ENCODE peak calls at places on chromosomes 6 and 20, in ten cellular contexts. D is IMR-90; A is heart left ventricle; O is A549; S is esophagus squamous epithelium; M is astrocyte; E is heart right ventricle; Y is vagina; H is PC-3; N is CD4-positive, alpha-beta T cell. F is an unnamed sample.
A peak's percentile ranks its signal among the peaks of the same experiment; 100 is the strongest.

GRCh38 chr6:24935753-24936152 is at the start of gene RIPOR2:
- DNase-seq in D (no peak), A (peak; percentile 69), O (peak; percentile 3), S (peak; percentile 14), M (no peak), E (no peak), Y (no peak), H (no peak), N (peak; percentile 77), F (peak; percentile 79)

GRCh38 chr6:37865534-37865933 is 46.0 kb downstream of the ZFAND3 start:
- DNase-seq in D (no peak), A (no peak), O (no peak), S (no peak), M (no peak), E (no peak), Y (no peak), H (no peak), N (no peak), F (no peak)

GRCh38 chr6:25608562-25609174 is 43.3 kb upstream of the SCGN start:
- DNase-seq in D (no peak), A (no peak), O (no peak), S (no peak), M (no peak), E (no peak), Y (no peak), H (no peak), N (no peak), F (no peak)

GRCh38 chr20:63290677-63291472 is 2.1 kb upstream of the COL20A1 start:
- DNase-seq in D (peak; percentile 11), A (peak; percentile 76), O (peak; percentile 51), S (no peak), M (peak; percentile 20), E (no peak), Y (no peak), H (peak; percentile 62), N (peak; percentile 68), F (peak; percentile 72)

GRCh38 chr6:26328265-26328844 is 36.6 kb upstream of the BTN3A2 start:
- DNase-seq in D (no peak), A (no peak), O (peak; percentile 73), S (no peak), M (no peak), E (no peak), Y (no peak), H (no peak), N (no peak), F (no peak)

GRCh38 chr6:139308284-139308916 is 16.6 kb upstream of the TXLNB start:
- DNase-seq in D (peak; percentile 55), A (no peak), O (no peak), S (no peak), M (peak; percentile 46), E (no peak), Y (no peak), H (peak; percentile 13), N (no peak), F (no peak)

GRCh38 chr6:116370328-116370716 is 425 bp upstream of the DSE start:
- DNase-seq in D (no peak), A (no peak), O (peak; percentile 41), S (no peak), M (no peak), E (no peak), Y (peak; percentile 91), H (no peak), N (no peak), F (no peak)

GRCh38 chr6:32082951-32083350 is 26.2 kb downstream of the TNXB start:
- DNase-seq in D (no peak), A (no peak), O (peak; percentile 32), S (no peak), M (peak; percentile 75), E (no peak), Y (peak; percentile 98), H (peak; percentile 96), N (no peak), F (no peak)

GRCh38 chr20:35695245-35695749 is 3.9 kb downstream of the NFS1 start:
- DNase-seq in D (no peak), A (no peak), O (no peak), S (no peak), M (no peak), E (no peak), Y (peak; percentile 20), H (no peak), N (no peak), F (no peak)

DNA sequence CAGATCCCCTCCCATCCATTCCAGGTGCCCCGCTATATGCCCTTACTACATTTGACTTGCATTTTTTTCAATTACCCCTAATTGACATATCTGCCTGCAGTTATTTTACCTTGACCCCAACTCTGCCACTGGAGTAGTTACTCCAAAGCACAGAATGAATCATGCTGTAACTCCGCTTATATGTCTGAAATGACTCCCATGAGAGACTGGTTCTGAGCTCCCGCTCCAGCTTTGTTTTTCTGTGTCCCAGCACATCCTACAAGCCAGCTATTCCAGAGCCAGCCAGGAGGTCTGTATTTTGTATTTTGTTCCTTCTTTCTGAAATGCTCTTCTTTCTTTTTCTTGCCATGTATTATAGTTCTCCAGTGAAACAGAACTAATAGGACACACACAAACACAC is 10.9 kb upstream of the NOX3 start:
- DNase-seq in D (no peak), A (no peak), O (no peak), S (no peak), M (no peak), E (no peak), Y (no peak), H (no peak), N (no peak), F (no peak)
- H3K9me3 ChIP-seq in D (peaks cover 15% of the 10 kb centered on the region), A (peaks cover 28% of the 10 kb centered on the region), O (peaks cover 2% of the 10 kb centered on the region), S (peaks cover 4% of the 10 kb centered on the region), M (peaks cover 9% of the 10 kb centered on the region), E (peaks cover 6% of the 10 kb centered on the region), Y (peaks cover 4% of the 10 kb centered on the region), H (no peaks in the 10 kb centered on the region), N (peaks cover 5% of the 10 kb centered on the region), F (peaks cover 2% of the 10 kb centered on the region)

DNA sequence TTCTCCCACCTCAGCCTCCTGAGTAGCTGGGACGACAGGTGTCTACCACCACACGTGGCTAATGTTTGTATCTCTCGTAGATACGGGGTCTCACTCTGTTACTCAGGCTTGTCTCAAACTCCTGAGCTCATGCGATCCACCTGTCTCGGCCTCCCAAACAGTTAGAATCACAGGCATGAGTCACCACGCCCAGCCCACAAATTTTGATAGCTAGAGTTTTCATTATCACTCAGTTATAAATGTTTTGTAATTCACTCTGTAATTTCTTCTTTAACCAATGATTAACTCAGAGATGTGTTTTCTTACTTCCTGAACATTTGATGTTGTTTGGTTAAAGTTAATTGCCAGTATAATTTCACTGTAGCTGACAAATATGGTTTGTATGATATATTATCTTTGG is 249.3 kb downstream of the SMOC2 start:
- DNase-seq in D (no peak), A (no peak), O (no peak), S (no peak), M (no peak), E (no peak), Y (no peak), H (no peak), N (no peak), F (no peak)
- TF ChIP-seq CTCF in D (no peak), A (no peak), O (no peak), S (no peak), M (no peak), E (no peak), Y (no peak), H (no peak), N (no peak), F (no peak)

GRCh38 chr6:22205266-22205665 is 91.6 kb downstream of the PRL start:
- DNase-seq in D (no peak), A (no peak), O (no peak), S (no peak), M (no peak), E (no peak), Y (no peak), H (no peak), N (no peak), F (no peak)

GRCh38 chr6:22204153-22204552 is 92.7 kb downstream of the PRL start:
- DNase-seq in D (no peak), A (no peak), O (no peak), S (no peak), M (no peak), E (no peak), Y (no peak), H (no peak), N (no peak), F (no peak)
- H3K9me3 ChIP-seq in D (no peaks in the 10 kb centered on the region), A (no peaks in the 10 kb centered on the region), O (no peaks in the 10 kb centered on the region), S (no peaks in the 10 kb centered on the region), M (no peaks in the 10 kb centered on the region), E (no peaks in the 10 kb centered on the region), Y (no peaks in the 10 kb centered on the region), H (no peaks in the 10 kb centered on the region), N (no peaks in the 10 kb centered on the region), F (no peaks in the 10 kb centered on the region)

GRCh38 chr20:575230-575629 is 31.6 kb upstream of the CSNK2A1 start:
- DNase-seq in D (no peak), A (no peak), O (no peak), S (no peak), M (no peak), E (no peak), Y (no peak), H (no peak), N (no peak), F (no peak)

GRCh38 chr20:576156-576555 is 32.6 kb upstream of the CSNK2A1 start:
- DNase-seq in D (no peak), A (no peak), O (no peak), S (no peak), M (no peak), E (no peak), Y (no peak), H (no peak), N (no peak), F (no peak)

GRCh38 chr20:574297-574942 is 30.8 kb upstream of the CSNK2A1 start:
- DNase-seq in D (no peak), A (peak; percentile 72), O (no peak), S (no peak), M (no peak), E (peak; percentile 76), Y (no peak), H (no peak), N (no peak), F (no peak)

GRCh38 chr20:573414-574296 is 30.1 kb upstream of the CSNK2A1 start:
- DNase-seq in D (no peak), A (no peak), O (no peak), S (no peak), M (no peak), E (no peak), Y (no peak), H (no peak), N (no peak), F (no peak)

DNA sequence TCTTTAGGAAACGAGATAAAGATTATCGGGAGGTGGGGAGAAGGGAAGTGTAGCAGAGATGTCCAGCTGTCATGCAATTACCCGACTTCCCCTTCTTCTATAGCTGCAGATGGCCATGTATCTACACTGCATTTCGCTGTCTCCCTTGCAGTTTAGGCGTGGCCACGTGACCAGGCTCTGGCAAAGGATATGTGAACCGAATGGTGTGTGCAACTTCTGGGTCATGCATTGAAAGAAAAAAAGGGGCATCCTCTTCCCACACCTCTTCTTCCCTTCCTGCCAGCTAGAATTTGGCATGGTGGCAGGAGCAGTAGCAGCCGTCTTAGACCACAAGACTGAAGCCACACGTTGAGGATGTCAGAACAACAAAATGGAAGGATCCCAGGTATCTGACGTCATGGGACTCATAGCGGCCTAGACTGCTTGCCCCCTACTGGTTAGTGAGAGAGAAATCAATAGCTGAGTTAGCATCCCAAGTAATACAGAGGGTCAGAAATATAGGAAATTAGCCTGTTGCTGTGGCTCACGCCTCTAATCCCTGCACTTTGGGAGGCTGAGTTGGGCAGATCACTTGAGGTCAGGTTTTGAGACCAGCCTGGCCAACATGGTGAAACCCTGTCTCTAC is 32.8 kb downstream of the TCF15 start:
- DNase-seq in D (peak; percentile 18), A (no peak), O (peak; percentile 79), S (no peak), M (no peak), E (no peak), Y (no peak), H (peak; percentile 22), N (no peak), F (no peak)
- TF ChIP-seq CTCF in D (peak; percentile 29), A (no peak), O (peak; percentile 24), S (no peak), M (peak; percentile 20), E (peak; percentile 17), Y (no peak), H (peak; percentile 55), N (no peak), F (peak; percentile 34)

GRCh38 chr20:56204206-56204605 is 44.3 kb upstream of the MC3R start:
- DNase-seq in D (no peak), A (no peak), O (no peak), S (no peak), M (no peak), E (no peak), Y (no peak), H (no peak), N (no peak), F (no peak)
- H3K9me3 ChIP-seq in D (peaks cover 11% of the 10 kb centered on the region), A (peaks cover 20% of the 10 kb centered on the region), O (peaks cover 8% of the 10 kb centered on the region), S (peaks cover 15% of the 10 kb centered on the region), M (peaks cover 10% of the 10 kb centered on the region), E (peaks cover 11% of the 10 kb centered on the region), Y (no peaks in the 10 kb centered on the region), H (peaks cover 15% of the 10 kb centered on the region), N (peaks cover 18% of the 10 kb centered on the region), F (peaks cover 15% of the 10 kb centered on the region)